ENCODE peak calls at places on chromosomes 6 and 20, in four cellular contexts. R is SK-N-SH, U is HepG2, P is H1. O is an unnamed sample.

GRCh38 chr6:125953502-125953875 is 3.1 kb upstream of the HINT3 start:
- DNase-seq in R (no peak), U (peak; percentile 74), P (no peak), O (no peak)

GRCh38 chr6:135909737-135910387 is 58.4 kb downstream of the PDE7B start:
- DNase-seq in R (peak; percentile 41), U (peak; percentile 70), P (peak; percentile 44), O (peak; percentile 19)

GRCh38 chr6:2157441-2158127 is 87.8 kb downstream of the GMDS start:
- DNase-seq in R (no peak), U (peak; percentile 23), P (no peak), O (peak; percentile 34)

GRCh38 chr20:10313701-10314100 is 95.1 kb downstream of the SNAP25 start:
- DNase-seq in R (no peak), U (no peak), P (no peak), O (no peak)

GRCh38 chr6:13614126-13614925 is 809 bp upstream of the NOL7 start:
- DNase-seq in R (peak; percentile 73), U (peak; percentile 38), P (no peak), O (no peak)

GRCh38 chr6:5937936-5938706 is 68.6 kb downstream of the NRN1 start:
- DNase-seq in R (no peak), U (no peak), P (no peak), O (no peak)

GRCh38 chr6:75116946-75117345 is 88.9 kb downstream of the COL12A1 start:
- DNase-seq in R (no peak), U (no peak), P (no peak), O (no peak)

GRCh38 chr6:98118357-98119045 is 715.9 kb upstream of the POU3F2 start:
- DNase-seq in R (no peak), U (no peak), P (no peak), O (no peak)

GRCh38 chr6:4776967-4777925 is 1.0 kb downstream of the CDYL start:
- DNase-seq in R (no peak), U (no peak), P (no peak), O (no peak)

GRCh38 chr6:81634155-81634880 is 118.2 kb downstream of the TENT5A start:
- DNase-seq in R (no peak), U (no peak), P (no peak), O (no peak)

GRCh38 chr6:107132330-107132954 is 17.1 kb upstream of the BEND3 start:
- DNase-seq in R (peak; percentile 55), U (peak; percentile 46), P (no peak), O (no peak)

GRCh38 chr20:48629069-48629959 is 198.5 kb downstream of the PREX1 start:
- DNase-seq in R (no peak), U (no peak), P (no peak), O (no peak)

GRCh38 chr20:31816221-31816620 is 2.9 kb upstream of the MYLK2 start:
- DNase-seq in R (no peak), U (no peak), P (no peak), O (no peak)

GRCh38 chr20:36569847-36570429 is 3.5 kb upstream of the TGIF2 start:
- DNase-seq in R (peak; percentile 12), U (no peak), P (no peak), O (no peak)

GRCh38 chr6:667253-667927 is 10.5 kb upstream of the HUS1B start:
- DNase-seq in R (no peak), U (no peak), P (no peak), O (no peak)

GRCh38 chr20:62735331-62735821 is 26.7 kb downstream of the NTSR1 start:
- DNase-seq in R (no peak), U (no peak), P (no peak), O (no peak)

GRCh38 chr20:62734881-62735280 is 26.2 kb downstream of the NTSR1 start:
- DNase-seq in R (no peak), U (no peak), P (no peak), O (no peak)

GRCh38 chr20:62737271-62737761 is 28.7 kb downstream of the NTSR1 start:
- DNase-seq in R (no peak), U (no peak), P (no peak), O (no peak)

GRCh38 chr20:62736026-62736406 is 27.4 kb downstream of the NTSR1 start:
- DNase-seq in R (no peak), U (no peak), P (no peak), O (no peak)

DNA sequence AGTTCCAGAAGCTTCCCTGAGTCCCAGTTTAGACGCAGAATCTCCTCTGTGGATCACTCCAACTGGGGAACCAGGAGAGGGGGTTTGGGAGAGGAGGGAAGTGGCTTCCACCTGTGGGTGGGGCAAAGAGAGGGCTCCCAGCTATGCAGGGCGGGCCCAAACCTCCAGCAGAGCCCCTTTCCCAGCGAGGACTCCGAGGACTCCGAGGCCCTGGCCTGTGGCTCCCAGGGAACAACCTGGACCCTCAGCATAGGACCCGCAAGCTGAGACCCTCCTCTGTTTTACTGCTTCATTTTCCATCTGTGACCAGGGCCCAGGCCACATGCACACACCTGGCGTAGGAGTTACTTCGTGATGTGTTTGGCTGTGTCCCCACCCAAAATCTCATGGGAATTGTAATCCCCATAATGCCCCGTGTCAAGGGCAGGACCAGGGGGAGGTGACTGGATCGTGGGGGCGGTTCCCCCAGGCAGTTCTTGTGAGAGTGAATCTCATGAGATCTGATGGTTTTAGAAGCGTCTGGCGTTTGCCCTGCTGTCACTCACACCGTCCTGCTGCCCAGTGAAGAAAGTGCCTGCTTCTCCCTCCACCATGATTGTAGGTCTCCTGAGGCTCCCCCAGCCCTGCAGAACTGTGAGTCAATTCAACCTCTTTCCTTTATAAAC is 27.9 kb downstream of the NTSR1 start:
- DNase-seq in R (no peak), U (no peak), P (no peak), O (no peak)
- H3K4me3 ChIP-seq in R (no peak overlapping the region), U (no peak overlapping the region), P (no peak overlapping the region), O (no peak overlapping the region)

GRCh38 chr20:5535211-5535756 is 214.9 kb upstream of the SHLD1 start:
- DNase-seq in R (no peak), U (peak; percentile 78), P (no peak), O (no peak)
- TF ChIP-seq JUND in R (no peak), U (no peak), P (no peak), O (no peak)

GRCh38 chr6:22008248-22008836 is 288.5 kb downstream of the PRL start:
- DNase-seq in R (no peak), U (no peak), P (no peak), O (no peak)
- TF ChIP-seq USF2 in R (no peak), U (no peak), P (no peak), O (no peak)

DNA sequence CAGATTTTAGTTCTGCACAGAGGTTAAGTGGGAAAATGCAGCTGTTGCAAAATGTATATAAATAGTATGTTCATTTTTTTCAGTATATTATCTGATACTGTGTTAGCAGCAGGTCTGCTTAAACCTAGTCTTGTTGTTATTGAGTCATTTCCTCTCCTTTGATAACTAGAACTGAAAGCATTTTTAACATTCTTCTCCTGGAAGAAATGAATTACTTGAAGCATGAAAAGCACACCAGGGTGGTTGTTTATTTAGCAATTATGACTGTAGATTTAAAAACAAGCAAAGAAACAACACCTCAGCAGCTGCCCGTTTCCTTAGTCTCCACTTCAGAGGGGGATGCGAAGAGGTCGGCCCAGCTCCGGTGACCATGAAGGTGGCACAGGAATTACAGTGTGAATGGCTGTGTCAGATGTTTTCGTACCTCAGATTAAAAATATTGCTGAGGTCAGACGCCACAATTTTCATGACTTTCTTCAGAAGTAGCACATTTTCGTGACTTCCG is 53.5 kb downstream of the GOPC start:
- DNase-seq in R (no peak), U (peak; percentile 77), P (no peak), O (no peak)
- H3K4me3 ChIP-seq in R (no peak overlapping the region), U (no peak overlapping the region), P (no peak overlapping the region), O (no peak overlapping the region)

GRCh38 chr6:116410945-116411623 is 40.3 kb downstream of the DSE start:
- DNase-seq in R (no peak), U (no peak), P (no peak), O (no peak)
- TF ChIP-seq JUND in R (no peak), U (no peak), P (no peak), O (no peak)

GRCh38 chr6:27019651-27020552 is 227.6 kb upstream of the PRSS16 start:
- DNase-seq in R (peak; percentile 87), U (no peak), P (peak; percentile 90), O (peak; percentile 62)
- TF ChIP-seq USF2 in R (no peak), U (no peak), P (no peak), O (no peak)

GRCh38 chr20:46022411-46023147 is 6.4 kb upstream of the SLC12A5 start:
- DNase-seq in R (peak; percentile 59), U (peak; percentile 52), P (no peak), O (no peak)

GRCh38 chr20:46023999-46024398 is 5.0 kb upstream of the SLC12A5 start:
- DNase-seq in R (no peak), U (no peak), P (no peak), O (no peak)

GRCh38 chr20:46020515-46020914 is 8.5 kb upstream of the SLC12A5 start:
- DNase-seq in R (no peak), U (no peak), P (no peak), O (no peak)

GRCh38 chr20:46023148-46023484 is 5.9 kb upstream of the SLC12A5 start:
- DNase-seq in R (no peak), U (no peak), P (no peak), O (no peak)

GRCh38 chr20:46021361-46022359 is 7.4 kb upstream of the SLC12A5 start:
- DNase-seq in R (peak; percentile 99), U (peak; percentile 69), P (peak; percentile 94), O (no peak)
- H3K4me3 ChIP-seq in R (peak overlapping the region; percentile 59), U (peak overlapping the region; percentile 83), P (peak overlapping the region; percentile 62), O (peak overlapping the region; percentile 72)

GRCh38 chr20:14634666-14635065 is 297.3 kb upstream of the FLRT3 start:
- DNase-seq in R (no peak), U (no peak), P (no peak), O (no peak)
- TF ChIP-seq JUND in R (no peak), U (no peak), P (no peak), O (no peak)

GRCh38 chr6:120198033-120198432 is 848.5 kb upstream of the MAN1A1 start:
- DNase-seq in R (peak; percentile 0), U (peak; percentile 59), P (no peak), O (no peak)
- TF ChIP-seq USF2 in R (no peak), U (no peak), P (no peak), O (no peak)

GRCh38 chr6:90249458-90249857 is 47.2 kb downstream of the BACH2 start:
- DNase-seq in R (no peak), U (no peak), P (no peak), O (no peak)
- H3K4me3 ChIP-seq in R (no peak overlapping the region), U (no peak overlapping the region), P (no peak overlapping the region), O (no peak overlapping the region)